ENCODE peak calls at places on chromosomes 6 and 20, in four cellular contexts. Z, G, A and H are unnamed samples.

GRCh38 chr20:9989066-9989724 is 45.6 kb upstream of the ANKEF1 start:
- DNase-seq in Z (no peak), G (no peak), A (no peak), H (no peak)

GRCh38 chr6:112180095-112180820 is 74.1 kb downstream of the LAMA4 start:
- DNase-seq in Z (no peak), G (no peak), A (peak; percentile 74), H (no peak)

GRCh38 chr6:2733324-2733723 is 17.4 kb downstream of the MYLK4 start:
- DNase-seq in Z (peak; percentile 91), G (peak; percentile 47), A (no peak), H (no peak)

GRCh38 chr6:56862415-56863175 is 92.3 kb upstream of the BEND6 start:
- DNase-seq in Z (no peak), G (no peak), A (no peak), H (no peak)

GRCh38 chr6:130425532-130425931 is 59.7 kb downstream of the TMEM200A start:
- DNase-seq in Z (no peak), G (no peak), A (no peak), H (no peak)

GRCh38 chr20:62952373-62953166 is at the start of gene SLC17A9:
- DNase-seq in Z (peak; percentile 92), G (peak; percentile 34), A (no peak), H (peak; percentile 31)

GRCh38 chr20:58075565-58075964 is 152.9 kb downstream of the ANKRD60 start:
- DNase-seq in Z (no peak), G (no peak), A (no peak), H (no peak)

GRCh38 chr6:83352413-83352812 is 78.4 kb downstream of the ME1 start:
- DNase-seq in Z (no peak), G (no peak), A (no peak), H (no peak)

GRCh38 chr6:154433477-154434241 is 76.8 kb downstream of the CNKSR3 start:
- DNase-seq in Z (no peak), G (no peak), A (no peak), H (no peak)

GRCh38 chr20:21505810-21506530 is 7.9 kb downstream of the NKX2-2 start:
- DNase-seq in Z (peak; percentile 66), G (no peak), A (no peak), H (peak; percentile 68)

GRCh38 chr6:24922854-24923253 is 12.9 kb downstream of the RIPOR2 start:
- DNase-seq in Z (no peak), G (no peak), A (no peak), H (no peak)

GRCh38 chr6:64081459-64081858 is 445.9 kb downstream of the PHF3 start:
- DNase-seq in Z (no peak), G (no peak), A (no peak), H (no peak)

GRCh38 chr6:41744236-41744787 is 2.9 kb downstream of the PGC start:
- DNase-seq in Z (peak; percentile 26), G (no peak), A (no peak), H (no peak)

GRCh38 chr6:142551145-142551811 is 249.5 kb downstream of the ADGRG6 start:
- DNase-seq in Z (no peak), G (no peak), A (no peak), H (no peak)

GRCh38 chr6:62623851-62624532 is 338.0 kb upstream of the KHDRBS2 start:
- DNase-seq in Z (no peak), G (no peak), A (no peak), H (no peak)

GRCh38 chr6:130143709-130144108 is 79.0 kb downstream of the SAMD3 start:
- DNase-seq in Z (no peak), G (no peak), A (no peak), H (no peak)

GRCh38 chr20:36856196-36856595 is 19.7 kb upstream of the TLDC2 start:
- DNase-seq in Z (no peak), G (no peak), A (no peak), H (peak; percentile 33)
- H3K27ac ChIP-seq in Z (peak overlapping the region; percentile 73), G (peak overlapping the region; percentile 89), A (peak overlapping the region; percentile 39), H (peak overlapping the region; percentile 88)

DNA sequence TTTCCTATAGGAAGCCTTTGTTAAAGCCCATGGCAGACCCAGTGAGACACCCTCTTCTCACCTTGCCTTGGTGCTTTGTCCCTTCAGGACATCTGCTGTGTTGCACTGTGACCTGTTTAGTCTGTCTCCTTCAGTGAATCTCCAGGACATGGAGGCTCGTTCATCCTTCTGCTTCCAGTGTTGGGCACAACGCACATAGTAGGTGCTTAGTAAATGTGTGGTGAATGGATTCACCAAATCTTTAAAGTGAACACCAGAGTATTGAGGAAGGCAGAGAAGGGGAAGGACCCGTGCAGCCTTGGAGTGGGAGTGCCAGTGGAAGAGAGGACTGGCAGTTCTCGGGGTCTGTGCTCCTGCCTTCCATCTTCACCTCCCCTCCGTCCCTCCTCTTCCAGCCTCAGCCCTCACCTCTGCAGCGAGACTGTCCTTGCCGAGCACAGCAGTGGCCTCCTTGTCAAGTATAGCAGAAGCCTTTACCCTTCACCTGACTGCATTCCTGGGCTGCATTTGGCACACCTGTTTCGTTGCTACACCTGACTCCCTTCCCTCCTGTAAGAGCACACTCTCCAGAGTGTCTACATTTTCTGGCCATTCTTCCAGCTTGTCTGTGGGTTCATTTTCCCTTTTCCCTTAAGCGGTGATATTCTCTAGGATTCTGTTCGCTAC is 49.2 kb downstream of the ARID1B start:
- DNase-seq in Z (peak; percentile 62), G (no peak), A (no peak), H (no peak)
- H3K27ac ChIP-seq in Z (no peak overlapping the region), G (peak overlapping the region; percentile 73), A (no peak overlapping the region), H (no peak overlapping the region)

GRCh38 chr6:19968201-19968600 is 131.0 kb downstream of the ID4 start:
- DNase-seq in Z (no peak), G (no peak), A (no peak), H (no peak)
- H3K27ac ChIP-seq in Z (no peak overlapping the region), G (no peak overlapping the region), A (no peak overlapping the region), H (no peak overlapping the region)

GRCh38 chr20:45347936-45348809 is at the start of gene SDC4:
- DNase-seq in Z (peak; percentile 82), G (peak; percentile 52), A (no peak), H (peak; percentile 37)

GRCh38 chr20:45345104-45345936 is 2.9 kb downstream of the SDC4 start:
- DNase-seq in Z (peak; percentile 91), G (no peak), A (no peak), H (no peak)

GRCh38 chr20:45347297-45347935 is 808 bp downstream of the SDC4 start:
- DNase-seq in Z (no peak), G (no peak), A (no peak), H (no peak)

GRCh38 chr20:45346851-45347250 is 1.4 kb downstream of the SDC4 start:
- DNase-seq in Z (no peak), G (no peak), A (no peak), H (no peak)

DNA sequence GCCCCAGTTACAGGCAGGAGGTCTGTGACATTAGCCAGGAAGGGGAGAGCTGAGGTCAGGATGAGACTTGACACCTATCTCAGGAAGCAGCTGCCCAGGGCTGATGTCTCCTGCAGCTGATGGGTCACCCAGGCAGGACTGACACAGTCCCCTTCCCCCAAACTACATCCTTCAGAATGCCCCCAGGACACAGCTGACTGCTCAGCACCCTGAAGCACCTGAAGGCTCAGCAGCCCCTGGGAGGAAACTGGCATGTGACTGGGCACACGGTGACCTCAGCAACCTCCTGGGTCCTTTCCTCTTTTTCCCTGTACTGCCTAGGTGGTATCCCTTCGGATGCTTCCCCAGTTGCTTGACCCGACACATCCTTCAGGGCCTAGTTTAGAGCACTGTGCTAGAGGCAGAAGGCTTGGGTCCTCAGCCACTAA is 1.9 kb downstream of the SDC4 start:
- DNase-seq in Z (no peak), G (no peak), A (no peak), H (no peak)
- H3K27ac ChIP-seq in Z (peak overlapping the region; percentile 93), G (peak overlapping the region; percentile 98), A (peak overlapping the region; percentile 47), H (peak overlapping the region; percentile 53)